ENCODE peak calls at places on chromosomes 3 and 15, in five cellular contexts. One of them, this sample, is unnamed.

GRCh38 chr3:96813820-96814580 is 394 bp upstream of the EPHA6 start:
- DNase-seq in GM23338: peak
- DNase-seq in PC-3: peak
- DNase-seq in GM23248: peak
- DNase-seq in H1: no peak
- DNase-seq in this sample: peak

GRCh38 chr3:108153451-108153981 is 62.7 kb upstream of the CD47 start:
- DNase-seq in GM23248: peak
- DNase-seq in GM23338: peak
- DNase-seq in PC-3: peak
- DNase-seq in H1: peak
- DNase-seq in this sample: peak

GRCh38 chr15:67089218-67090193 is 24.1 kb downstream of the SMAD3 start:
- DNase-seq in GM23248: peak
- DNase-seq in GM23338: no peak
- DNase-seq in H1: no peak
- DNase-seq in PC-3: peak
- DNase-seq in this sample: peak

GRCh38 chr3:158794206-158794605 is 7.6 kb upstream of the MFSD1 start:
- DNase-seq in PC-3: no peak
- DNase-seq in GM23248: no peak
- DNase-seq in H1: no peak
- DNase-seq in GM23338: no peak
- DNase-seq in this sample: no peak

GRCh38 chr15:94174399-94174802 is 57.0 kb upstream of the MCTP2 start:
- DNase-seq in GM23248: peak
- DNase-seq in H1: no peak
- DNase-seq in GM23338: no peak
- DNase-seq in PC-3: peak
- DNase-seq in this sample: peak

GRCh38 chr15:51681303-51681963 is at the start of gene SCG3:
- DNase-seq in GM23338: peak
- DNase-seq in PC-3: peak
- DNase-seq in H1: peak
- DNase-seq in GM23248: peak
- DNase-seq in this sample: peak

GRCh38 chr15:40769310-40770146 is at the start of gene C15orf62:
- DNase-seq in GM23338: no peak
- DNase-seq in GM23248: peak
- DNase-seq in PC-3: peak
- DNase-seq in H1: no peak
- DNase-seq in this sample: peak

GRCh38 chr15:55959744-55960143 is 33.7 kb downstream of the NEDD4 start:
- DNase-seq in GM23248: no peak
- DNase-seq in GM23338: no peak
- DNase-seq in PC-3: no peak
- DNase-seq in H1: no peak
- DNase-seq in this sample: no peak

GRCh38 chr3:50160561-50160983 is 5.4 kb downstream of the SEMA3F start:
- DNase-seq in GM23338: no peak
- DNase-seq in PC-3: no peak
- DNase-seq in GM23248: no peak
- DNase-seq in H1: no peak
- DNase-seq in this sample: peak

GRCh38 chr15:89616228-89616627 is 39.0 kb downstream of the KIF7 start:
- DNase-seq in GM23248: no peak
- DNase-seq in PC-3: no peak
- DNase-seq in H1: no peak
- DNase-seq in GM23338: no peak
- DNase-seq in this sample: no peak

GRCh38 chr15:89613031-89613430 is 37.8 kb downstream of the TICRR start:
- DNase-seq in GM23248: no peak
- DNase-seq in PC-3: no peak
- DNase-seq in H1: no peak
- DNase-seq in GM23338: no peak
- DNase-seq in this sample: no peak

GRCh38 chr15:89615135-89615534 is 39.9 kb downstream of the TICRR start:
- DNase-seq in GM23248: no peak
- DNase-seq in PC-3: no peak
- DNase-seq in GM23338: no peak
- DNase-seq in H1: no peak
- DNase-seq in this sample: no peak

GRCh38 chr15:89611317-89611716 is 36.0 kb downstream of the TICRR start:
- DNase-seq in GM23338: no peak
- DNase-seq in H1: no peak
- DNase-seq in PC-3: no peak
- DNase-seq in GM23248: no peak
- DNase-seq in this sample: no peak
- H3K4me2 ChIP-seq in GM23338: no peak
- H3K4me2 ChIP-seq in H1: no peak
- H3K4me2 ChIP-seq in PC-3: no peak
- H3K4me2 ChIP-seq in GM23248: no peak
- H3K4me2 ChIP-seq in this sample: no peak

GRCh38 chr3:100578646-100579045 is 30.8 kb upstream of the ADGRG7 start:
- DNase-seq in PC-3: peak
- DNase-seq in H1: no peak
- DNase-seq in GM23248: no peak
- DNase-seq in GM23338: no peak
- DNase-seq in this sample: no peak

GRCh38 chr3:100574536-100574935 is 34.9 kb upstream of the ADGRG7 start:
- DNase-seq in H1: no peak
- DNase-seq in PC-3: no peak
- DNase-seq in GM23248: no peak
- DNase-seq in GM23338: no peak
- DNase-seq in this sample: no peak

GRCh38 chr3:100575704-100576103 is 33.7 kb upstream of the ADGRG7 start:
- DNase-seq in H1: no peak
- DNase-seq in GM23338: no peak
- DNase-seq in PC-3: no peak
- DNase-seq in GM23248: no peak
- DNase-seq in this sample: no peak

GRCh38 chr3:100580147-100580546 is 29.3 kb upstream of the ADGRG7 start:
- DNase-seq in PC-3: no peak
- DNase-seq in H1: no peak
- DNase-seq in GM23248: no peak
- DNase-seq in GM23338: no peak
- DNase-seq in this sample: no peak

GRCh38 chr3:100577382-100578008 is 31.9 kb upstream of the ADGRG7 start:
- DNase-seq in GM23248: no peak
- DNase-seq in GM23338: peak
- DNase-seq in PC-3: no peak
- DNase-seq in H1: no peak
- DNase-seq in this sample: no peak
- H2AFZ ChIP-seq in GM23248: no peak
- H2AFZ ChIP-seq in GM23338: no peak
- H2AFZ ChIP-seq in PC-3: no peak
- H2AFZ ChIP-seq in H1: no peak
- H2AFZ ChIP-seq in this sample: no peak

GRCh38 chr15:80058044-80058443 is 1.4 kb upstream of the ZFAND6 start:
- DNase-seq in GM23248: no peak
- DNase-seq in PC-3: no peak
- DNase-seq in GM23338: no peak
- DNase-seq in H1: no peak
- DNase-seq in this sample: no peak
- H3K4me2 ChIP-seq in GM23248: no peak
- H3K4me2 ChIP-seq in PC-3: no peak
- H3K4me2 ChIP-seq in GM23338: peak
- H3K4me2 ChIP-seq in H1: peak
- H3K4me2 ChIP-seq in this sample: no peak

DNA sequence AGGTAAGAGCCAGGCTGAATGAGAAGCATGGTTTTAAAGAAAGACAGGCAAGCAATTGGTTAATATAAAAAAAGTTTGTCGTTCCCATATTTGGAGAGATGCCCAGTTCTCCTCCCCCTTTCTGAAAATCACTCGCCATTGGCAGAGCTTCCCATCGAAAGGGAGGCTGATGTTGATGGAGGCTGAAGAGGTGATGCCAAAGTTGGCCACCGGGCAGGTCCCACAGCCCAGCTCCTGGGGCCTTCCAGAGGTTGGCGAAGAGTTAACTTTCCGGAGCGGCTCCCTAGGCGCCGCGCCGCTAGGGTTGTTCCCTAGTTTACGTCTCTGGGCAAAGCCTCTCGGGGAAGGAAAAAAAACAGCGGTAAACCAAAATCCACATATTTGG is 792 bp downstream of the PCOLCE2 start:
- DNase-seq in H1: no peak
- DNase-seq in PC-3: peak
- DNase-seq in GM23248: peak
- DNase-seq in GM23338: peak
- DNase-seq in this sample: peak
- H2AFZ ChIP-seq in H1: peak
- H2AFZ ChIP-seq in PC-3: peak
- H2AFZ ChIP-seq in GM23248: peak
- H2AFZ ChIP-seq in GM23338: peak
- H2AFZ ChIP-seq in this sample: peak

DNA sequence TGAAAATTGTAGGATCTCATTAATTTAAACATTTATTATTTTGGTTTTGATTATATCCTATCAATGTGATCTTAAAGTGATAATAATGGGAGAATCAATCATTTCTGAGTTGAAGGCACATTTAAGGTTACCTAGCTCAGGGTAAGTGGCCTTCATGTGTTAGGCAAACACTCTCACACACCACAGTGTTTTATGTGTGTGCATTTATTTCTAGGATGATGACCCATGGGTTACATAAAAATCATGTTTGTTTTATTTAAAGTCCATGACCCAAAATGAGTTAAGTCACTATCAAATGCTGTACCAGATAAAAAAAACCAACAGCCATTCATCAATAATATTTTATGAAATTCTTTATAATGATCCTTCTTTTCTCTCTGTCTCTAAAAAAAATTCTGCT is 520.8 kb downstream of the GRM7 start:
- DNase-seq in GM23338: no peak
- DNase-seq in PC-3: no peak
- DNase-seq in H1: no peak
- DNase-seq in GM23248: no peak
- DNase-seq in this sample: no peak
- H3K4me2 ChIP-seq in GM23338: no peak
- H3K4me2 ChIP-seq in PC-3: no peak
- H3K4me2 ChIP-seq in H1: no peak
- H3K4me2 ChIP-seq in GM23248: no peak
- H3K4me2 ChIP-seq in this sample: no peak

This sample was measured in osteoblast.